ENCODE peak calls at places on chromosomes 11 and 22, in ten cellular contexts. E is activated CD4-positive, alpha-beta T cell treated with anti-CD3 and anti-CD28 coated beads, Interleukin-2, amount 50 U/mL, for 1 hour; C is NAMALWA; L is activated CD4-positive, alpha-beta memory T cell treated with anti-CD3 and anti-CD28 coated beads, Interleukin-2, amount 10 ng/mL, durations not matched to agents 7 days and 5 days; Y is DMS53; U is aorta; T is GM03348; X is CD4-positive, CD25-positive, alpha-beta regulatory T cell; I is colonic mucosa; A is activated gamma-delta T cell treated with Interleukin-2 at 50 U/mL for 16 hours. D is an unnamed sample.
A peak's percentile ranks its signal among the peaks of the same experiment; 100 is the strongest.

GRCh38 chr11:22337571-22338464 is at the start of gene SLC17A6:
- DNase-seq in E (no peak), C (peak; percentile 41), L (no peak), Y (peak; percentile 44), U (no peak), T (peak; percentile 21), X (peak; percentile 13), I (no peak), A (no peak), D (peak; percentile 26)

GRCh38 chr11:74839971-74840370 is 91.3 kb downstream of the RNF169 start:
- DNase-seq in E (no peak), C (no peak), L (no peak), Y (no peak), U (no peak), T (no peak), X (no peak), I (no peak), A (no peak), D (peak; percentile 24)

GRCh38 chr11:70066628-70067027 is 11.5 kb upstream of the ANO1 start:
- DNase-seq in E (no peak), C (no peak), L (no peak), Y (no peak), U (peak; percentile 63), T (no peak), X (no peak), I (peak; percentile 10), A (no peak), D (no peak)

GRCh38 chr11:46520971-46521745 is 72.7 kb downstream of the AMBRA1 start:
- DNase-seq in E (no peak), C (no peak), L (no peak), Y (no peak), U (no peak), T (peak; percentile 49), X (no peak), I (no peak), A (no peak), D (peak; percentile 70)

GRCh38 chr11:67615455-67616430 is 9.0 kb downstream of the NDUFV1 start:
- DNase-seq in E (peak; percentile 54), C (peak; percentile 72), L (peak; percentile 75), Y (peak; percentile 87), U (peak; percentile 75), T (peak; percentile 43), X (peak; percentile 75), I (peak; percentile 63), A (no peak), D (no peak)

GRCh38 chr11:133829566-133829965 is 15.7 kb downstream of the SPATA19 start:
- DNase-seq in E (no peak), C (no peak), L (no peak), Y (no peak), U (no peak), T (no peak), X (no peak), I (no peak), A (no peak), D (no peak)

GRCh38 chr11:106986261-106986660 is 32.0 kb downstream of the GUCY1A2 start:
- DNase-seq in E (no peak), C (no peak), L (no peak), Y (no peak), U (no peak), T (peak; percentile 51), X (no peak), I (no peak), A (no peak), D (peak; percentile 39)

GRCh38 chr11:118353084-118353710 is 6.2 kb upstream of the UBE4A start:
- DNase-seq in E (no peak), C (peak; percentile 70), L (no peak), Y (peak; percentile 56), U (no peak), T (peak; percentile 39), X (peak; percentile 66), I (no peak), A (no peak), D (peak; percentile 34)

GRCh38 chr11:74849525-74850391 is 99.1 kb downstream of the XRRA1 start:
- DNase-seq in E (no peak), C (no peak), L (no peak), Y (no peak), U (peak; percentile 80), T (peak; percentile 78), X (no peak), I (no peak), A (no peak), D (peak; percentile 77)

GRCh38 chr11:25766332-25767015 is 565.5 kb upstream of the ANO3 start:
- DNase-seq in E (no peak), C (no peak), L (no peak), Y (peak; percentile 55), U (no peak), T (no peak), X (no peak), I (no peak), A (no peak), D (peak; percentile 46)

GRCh38 chr11:64319421-64319761 is 1.5 kb downstream of the PRDX5 start:
- DNase-seq in E (no peak), C (no peak), L (no peak), Y (no peak), U (no peak), T (no peak), X (no peak), I (no peak), A (no peak), D (peak; percentile 41)

GRCh38 chr22:39209756-39210155 is 35.0 kb downstream of the PDGFB start:
- DNase-seq in E (no peak), C (no peak), L (no peak), Y (peak; percentile 99), U (peak; percentile 73), T (no peak), X (no peak), I (no peak), A (no peak), D (no peak)

GRCh38 chr11:96134622-96135021 is 208.4 kb downstream of the MAML2 start:
- DNase-seq in E (no peak), C (peak; percentile 36), L (no peak), Y (peak; percentile 86), U (no peak), T (no peak), X (no peak), I (no peak), A (no peak), D (peak; percentile 89)

GRCh38 chr22:38788417-38788816 is 5.5 kb downstream of the DNAL4 start:
- DNase-seq in E (no peak), C (no peak), L (no peak), Y (no peak), U (no peak), T (peak; percentile 81), X (no peak), I (peak; percentile 26), A (no peak), D (peak; percentile 96)

GRCh38 chr11:16278986-16279385 is 77.4 kb downstream of the SOX6 start:
- DNase-seq in E (no peak), C (no peak), L (no peak), Y (no peak), U (no peak), T (no peak), X (no peak), I (no peak), A (no peak), D (no peak)

GRCh38 chr11:69939551-69940245 is 120.5 kb upstream of the FGF3 start:
- DNase-seq in E (no peak), C (no peak), L (no peak), Y (no peak), U (peak; percentile 86), T (no peak), X (no peak), I (no peak), A (no peak), D (peak; percentile 89)

GRCh38 chr22:28147401-28147800 is 228.3 kb upstream of the PITPNB start:
- DNase-seq in E (no peak), C (no peak), L (no peak), Y (no peak), U (no peak), T (no peak), X (no peak), I (no peak), A (no peak), D (no peak)

GRCh38 chr11:79237676-79238075 is 203.2 kb downstream of the TENM4 start:
- DNase-seq in E (no peak), C (no peak), L (no peak), Y (no peak), U (no peak), T (peak; percentile 84), X (no peak), I (no peak), A (no peak), D (peak; percentile 53)

GRCh38 chr11:57873196-57873911 is 111.8 kb downstream of the CTNND1 start:
- DNase-seq in E (no peak), C (no peak), L (no peak), Y (no peak), U (no peak), T (peak; percentile 47), X (peak; percentile 16), I (no peak), A (no peak), D (no peak)

GRCh38 chr11:17384002-17384511 is 4.4 kb downstream of the KCNJ11 start:
- DNase-seq in E (peak; percentile 76), C (peak; percentile 91), L (peak; percentile 79), Y (peak; percentile 93), U (peak; percentile 94), T (peak; percentile 81), X (peak; percentile 87), I (peak; percentile 80), A (peak; percentile 78), D (peak; percentile 81)

GRCh38 chr11:64643258-64643881 is 52.4 kb downstream of the SLC22A12 start:
- DNase-seq in E (no peak), C (no peak), L (no peak), Y (no peak), U (no peak), T (peak; percentile 48), X (no peak), I (no peak), A (no peak), D (no peak)

GRCh38 chr22:29044657-29045176 is 16.9 kb downstream of the C22orf31 start:
- DNase-seq in E (no peak), C (no peak), L (no peak), Y (no peak), U (no peak), T (peak; percentile 82), X (no peak), I (no peak), A (no peak), D (peak; percentile 97)

GRCh38 chr22:27312567-27313507 is 488.7 kb downstream of the MN1 start:
- DNase-seq in E (no peak), C (no peak), L (no peak), Y (no peak), U (no peak), T (no peak), X (no peak), I (peak; percentile 19), A (no peak), D (no peak)

GRCh38 chr11:31903225-31904074 is 92.3 kb upstream of the PAX6 start:
- DNase-seq in E (no peak), C (no peak), L (no peak), Y (no peak), U (no peak), T (no peak), X (no peak), I (no peak), A (no peak), D (no peak)

GRCh38 chr22:48853627-48854240 is 973.9 kb downstream of the BRD1 start:
- DNase-seq in E (no peak), C (no peak), L (no peak), Y (no peak), U (no peak), T (no peak), X (no peak), I (no peak), A (no peak), D (no peak)